ENCODE peak calls at places on chromosome 9, in ten cellular contexts. One of them, this sample, is unnamed.

GRCh38 chr9:83459830-83460229 is 78.4 kb downstream of the FRMD3 start:
- DNase-seq in CD4-positive, alpha-beta T cell: no peak
- DNase-seq in cardiac muscle cell: no peak
- DNase-seq in uterus: no peak
- DNase-seq in AG04450: no peak
- DNase-seq in CD8-positive, alpha-beta memory T cell: no peak
- DNase-seq in psoas muscle: no peak
- DNase-seq in left ventricle myocardium inferior: no peak
- DNase-seq in heart left ventricle: no peak
- DNase-seq in A673: no peak
- DNase-seq in this sample: no peak

GRCh38 chr9:106796771-106797170 is 66.2 kb upstream of the ZNF462 start:
- DNase-seq in psoas muscle: no peak
- DNase-seq in cardiac muscle cell: no peak
- DNase-seq in AG04450: no peak
- DNase-seq in heart left ventricle: no peak
- DNase-seq in A673: no peak
- DNase-seq in CD4-positive, alpha-beta T cell: no peak
- DNase-seq in left ventricle myocardium inferior: no peak
- DNase-seq in CD8-positive, alpha-beta memory T cell: no peak
- DNase-seq in uterus: no peak
- DNase-seq in this sample: no peak

GRCh38 chr9:69168709-69169217 is 5.3 kb upstream of the TJP2 start:
- DNase-seq in left ventricle myocardium inferior: no peak
- DNase-seq in CD8-positive, alpha-beta memory T cell: peak; percentile 48
- DNase-seq in heart left ventricle: no peak
- DNase-seq in cardiac muscle cell: peak; percentile 82
- DNase-seq in uterus: no peak
- DNase-seq in psoas muscle: no peak
- DNase-seq in A673: no peak
- DNase-seq in CD4-positive, alpha-beta T cell: peak; percentile 33
- DNase-seq in AG04450: no peak
- DNase-seq in this sample: no peak

GRCh38 chr9:122261469-122261881 is 3.2 kb downstream of the RBM18 start:
- DNase-seq in left ventricle myocardium inferior: peak; percentile 35
- DNase-seq in cardiac muscle cell: peak; percentile 85
- DNase-seq in uterus: peak; percentile 79
- DNase-seq in psoas muscle: peak; percentile 79
- DNase-seq in A673: peak; percentile 64
- DNase-seq in CD4-positive, alpha-beta T cell: no peak
- DNase-seq in AG04450: peak; percentile 7
- DNase-seq in CD8-positive, alpha-beta memory T cell: no peak
- DNase-seq in heart left ventricle: peak; percentile 76
- DNase-seq in this sample: peak; percentile 89

GRCh38 chr9:134619983-134620612 is 21.5 kb upstream of the COL5A1 start:
- DNase-seq in AG04450: no peak
- DNase-seq in left ventricle myocardium inferior: no peak
- DNase-seq in psoas muscle: no peak
- DNase-seq in cardiac muscle cell: no peak
- DNase-seq in heart left ventricle: peak; percentile 5
- DNase-seq in A673: no peak
- DNase-seq in uterus: peak; percentile 6
- DNase-seq in CD4-positive, alpha-beta T cell: no peak
- DNase-seq in CD8-positive, alpha-beta memory T cell: no peak
- DNase-seq in this sample: peak; percentile 17

GRCh38 chr9:69513291-69513690 is 158.9 kb downstream of the APBA1 start:
- DNase-seq in AG04450: no peak
- DNase-seq in uterus: no peak
- DNase-seq in A673: no peak
- DNase-seq in cardiac muscle cell: no peak
- DNase-seq in heart left ventricle: no peak
- DNase-seq in left ventricle myocardium inferior: no peak
- DNase-seq in CD4-positive, alpha-beta T cell: no peak
- DNase-seq in CD8-positive, alpha-beta memory T cell: no peak
- DNase-seq in psoas muscle: no peak
- DNase-seq in this sample: no peak

GRCh38 chr9:70480405-70480980 is 66.0 kb upstream of the KLF9 start:
- DNase-seq in psoas muscle: peak; percentile 95
- DNase-seq in CD8-positive, alpha-beta memory T cell: no peak
- DNase-seq in left ventricle myocardium inferior: peak; percentile 88
- DNase-seq in uterus: peak; percentile 93
- DNase-seq in AG04450: peak; percentile 79
- DNase-seq in cardiac muscle cell: peak; percentile 98
- DNase-seq in CD4-positive, alpha-beta T cell: no peak
- DNase-seq in A673: no peak
- DNase-seq in heart left ventricle: peak; percentile 63
- DNase-seq in this sample: peak; percentile 94

GRCh38 chr9:115158666-115159481 is 40.9 kb upstream of the TNC start:
- DNase-seq in uterus: no peak
- DNase-seq in left ventricle myocardium inferior: no peak
- DNase-seq in CD8-positive, alpha-beta memory T cell: no peak
- DNase-seq in CD4-positive, alpha-beta T cell: no peak
- DNase-seq in psoas muscle: no peak
- DNase-seq in AG04450: no peak
- DNase-seq in A673: no peak
- DNase-seq in cardiac muscle cell: peak; percentile 37
- DNase-seq in heart left ventricle: no peak
- DNase-seq in this sample: no peak

GRCh38 chr9:3876553-3876952 is 350.8 kb upstream of the RFX3 start:
- DNase-seq in cardiac muscle cell: no peak
- DNase-seq in uterus: no peak
- DNase-seq in A673: no peak
- DNase-seq in left ventricle myocardium inferior: no peak
- DNase-seq in CD4-positive, alpha-beta T cell: no peak
- DNase-seq in CD8-positive, alpha-beta memory T cell: no peak
- DNase-seq in AG04450: no peak
- DNase-seq in psoas muscle: no peak
- DNase-seq in heart left ventricle: no peak
- DNase-seq in this sample: no peak

GRCh38 chr9:3879315-3879714 is 353.5 kb upstream of the RFX3 start:
- DNase-seq in left ventricle myocardium inferior: no peak
- DNase-seq in A673: no peak
- DNase-seq in CD4-positive, alpha-beta T cell: no peak
- DNase-seq in uterus: no peak
- DNase-seq in CD8-positive, alpha-beta memory T cell: no peak
- DNase-seq in AG04450: no peak
- DNase-seq in heart left ventricle: no peak
- DNase-seq in psoas muscle: peak; percentile 52
- DNase-seq in cardiac muscle cell: no peak
- DNase-seq in this sample: no peak

GRCh38 chr9:3880851-3881250 is 355.1 kb upstream of the RFX3 start:
- DNase-seq in uterus: no peak
- DNase-seq in heart left ventricle: no peak
- DNase-seq in CD8-positive, alpha-beta memory T cell: no peak
- DNase-seq in A673: no peak
- DNase-seq in AG04450: peak; percentile 46
- DNase-seq in cardiac muscle cell: peak; percentile 88
- DNase-seq in CD4-positive, alpha-beta T cell: no peak
- DNase-seq in psoas muscle: no peak
- DNase-seq in left ventricle myocardium inferior: no peak
- DNase-seq in this sample: no peak

GRCh38 chr9:3875371-3876132 is 349.8 kb upstream of the RFX3 start:
- DNase-seq in cardiac muscle cell: peak; percentile 79
- DNase-seq in psoas muscle: no peak
- DNase-seq in left ventricle myocardium inferior: no peak
- DNase-seq in CD8-positive, alpha-beta memory T cell: no peak
- DNase-seq in uterus: no peak
- DNase-seq in CD4-positive, alpha-beta T cell: no peak
- DNase-seq in heart left ventricle: no peak
- DNase-seq in AG04450: peak; percentile 61
- DNase-seq in A673: peak; percentile 44
- DNase-seq in this sample: no peak

DNA sequence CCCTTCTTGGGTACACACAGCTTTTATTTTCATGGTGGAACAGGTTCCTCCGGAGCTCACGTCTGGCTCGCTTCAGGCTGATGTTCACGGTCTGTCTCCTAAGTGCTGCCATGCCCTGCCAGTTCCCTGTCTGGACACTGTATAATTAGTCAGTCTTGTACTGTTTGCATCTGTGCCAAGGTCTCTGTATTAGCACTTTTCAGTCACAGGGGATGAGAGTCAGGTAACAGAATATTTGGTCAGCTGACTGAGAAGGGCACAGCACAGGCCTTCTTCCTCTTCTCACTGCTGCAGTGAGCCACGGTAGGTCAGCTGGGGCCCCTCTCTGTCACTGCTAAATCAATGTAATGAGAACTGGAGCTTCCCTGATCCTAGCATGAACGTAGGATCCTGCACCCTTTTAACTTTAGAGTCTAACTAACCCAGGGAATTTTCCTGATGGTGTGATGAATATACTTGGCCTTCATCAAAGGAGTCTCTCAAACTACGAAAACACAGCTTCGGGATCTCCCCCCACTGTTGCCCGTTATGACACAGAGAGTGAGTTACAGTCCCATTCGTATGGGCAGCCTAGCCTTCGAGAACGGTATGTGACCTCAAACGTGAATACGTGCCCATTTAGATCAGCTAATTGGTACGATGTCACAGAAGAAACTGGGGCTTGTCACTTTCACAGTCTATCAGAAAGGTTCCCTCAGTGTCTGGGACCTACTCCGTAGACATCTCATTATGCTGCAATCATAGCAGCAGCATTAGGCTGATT is 354.1 kb upstream of the RFX3 start:
- DNase-seq in CD8-positive, alpha-beta memory T cell: no peak
- DNase-seq in left ventricle myocardium inferior: no peak
- DNase-seq in AG04450: no peak
- DNase-seq in CD4-positive, alpha-beta T cell: no peak
- DNase-seq in uterus: no peak
- DNase-seq in psoas muscle: peak; percentile 50
- DNase-seq in heart left ventricle: no peak
- DNase-seq in A673: no peak
- DNase-seq in cardiac muscle cell: no peak
- DNase-seq in this sample: no peak
- H3K27ac ChIP-seq in CD8-positive, alpha-beta memory T cell: no peak overlapping the region
- H3K27ac ChIP-seq in left ventricle myocardium inferior: no peak overlapping the region
- H3K27ac ChIP-seq in AG04450: no peak overlapping the region
- H3K27ac ChIP-seq in CD4-positive, alpha-beta T cell: no peak overlapping the region
- H3K27ac ChIP-seq in uterus: no peak overlapping the region
- H3K27ac ChIP-seq in psoas muscle: peak overlapping the region; percentile 27
- H3K27ac ChIP-seq in heart left ventricle: no peak overlapping the region
- H3K27ac ChIP-seq in A673: no peak overlapping the region
- H3K27ac ChIP-seq in cardiac muscle cell: no peak overlapping the region
- H3K27ac ChIP-seq in this sample: no peak overlapping the region

GRCh38 chr9:111005711-111006482 is 32.4 kb downstream of the LPAR1 start:
- DNase-seq in AG04450: no peak
- DNase-seq in CD8-positive, alpha-beta memory T cell: no peak
- DNase-seq in left ventricle myocardium inferior: no peak
- DNase-seq in heart left ventricle: no peak
- DNase-seq in A673: no peak
- DNase-seq in psoas muscle: no peak
- DNase-seq in uterus: no peak
- DNase-seq in cardiac muscle cell: peak; percentile 58
- DNase-seq in CD4-positive, alpha-beta T cell: no peak
- DNase-seq in this sample: no peak
- H3K27me3 ChIP-seq in AG04450: no peaks in the 10 kb centered on the region
- H3K27me3 ChIP-seq in CD8-positive, alpha-beta memory T cell: no peaks in the 10 kb centered on the region
- H3K27me3 ChIP-seq in left ventricle myocardium inferior: no peaks in the 10 kb centered on the region
- H3K27me3 ChIP-seq in heart left ventricle: no peaks in the 10 kb centered on the region
- H3K27me3 ChIP-seq in A673: no peaks in the 10 kb centered on the region
- H3K27me3 ChIP-seq in psoas muscle: no peaks in the 10 kb centered on the region
- H3K27me3 ChIP-seq in uterus: no peaks in the 10 kb centered on the region
- H3K27me3 ChIP-seq in cardiac muscle cell: no peaks in the 10 kb centered on the region
- H3K27me3 ChIP-seq in CD4-positive, alpha-beta T cell: no peaks in the 10 kb centered on the region
- H3K27me3 ChIP-seq in this sample: no peaks in the 10 kb centered on the region

GRCh38 chr9:109100543-109101201 is 19.1 kb downstream of the TMEM245 start:
- DNase-seq in CD8-positive, alpha-beta memory T cell: no peak
- DNase-seq in uterus: no peak
- DNase-seq in A673: no peak
- DNase-seq in CD4-positive, alpha-beta T cell: no peak
- DNase-seq in left ventricle myocardium inferior: no peak
- DNase-seq in AG04450: no peak
- DNase-seq in cardiac muscle cell: no peak
- DNase-seq in heart left ventricle: no peak
- DNase-seq in psoas muscle: no peak
- DNase-seq in this sample: no peak

GRCh38 chr9:109098960-109099308 is 20.8 kb downstream of the TMEM245 start:
- DNase-seq in uterus: no peak
- DNase-seq in A673: no peak
- DNase-seq in psoas muscle: no peak
- DNase-seq in left ventricle myocardium inferior: no peak
- DNase-seq in heart left ventricle: no peak
- DNase-seq in cardiac muscle cell: no peak
- DNase-seq in CD4-positive, alpha-beta T cell: no peak
- DNase-seq in CD8-positive, alpha-beta memory T cell: no peak
- DNase-seq in AG04450: no peak
- DNase-seq in this sample: no peak

GRCh38 chr9:109101202-109101595 is 18.5 kb downstream of the TMEM245 start:
- DNase-seq in uterus: no peak
- DNase-seq in AG04450: no peak
- DNase-seq in psoas muscle: no peak
- DNase-seq in heart left ventricle: no peak
- DNase-seq in CD8-positive, alpha-beta memory T cell: no peak
- DNase-seq in CD4-positive, alpha-beta T cell: no peak
- DNase-seq in left ventricle myocardium inferior: no peak
- DNase-seq in cardiac muscle cell: no peak
- DNase-seq in A673: no peak
- DNase-seq in this sample: no peak

GRCh38 chr9:109098221-109098959 is 21.4 kb downstream of the TMEM245 start:
- DNase-seq in AG04450: no peak
- DNase-seq in A673: no peak
- DNase-seq in left ventricle myocardium inferior: no peak
- DNase-seq in CD8-positive, alpha-beta memory T cell: no peak
- DNase-seq in uterus: peak; percentile 35
- DNase-seq in psoas muscle: no peak
- DNase-seq in cardiac muscle cell: peak; percentile 92
- DNase-seq in CD4-positive, alpha-beta T cell: no peak
- DNase-seq in heart left ventricle: no peak
- DNase-seq in this sample: no peak

GRCh38 chr9:109101810-109102209 is 17.9 kb downstream of the TMEM245 start:
- DNase-seq in cardiac muscle cell: peak; percentile 81
- DNase-seq in psoas muscle: no peak
- DNase-seq in CD8-positive, alpha-beta memory T cell: no peak
- DNase-seq in A673: no peak
- DNase-seq in AG04450: no peak
- DNase-seq in heart left ventricle: no peak
- DNase-seq in left ventricle myocardium inferior: no peak
- DNase-seq in CD4-positive, alpha-beta T cell: no peak
- DNase-seq in uterus: no peak
- DNase-seq in this sample: no peak
- H3K27ac ChIP-seq in cardiac muscle cell: no peak overlapping the region
- H3K27ac ChIP-seq in psoas muscle: peak overlapping the region; percentile 76
- H3K27ac ChIP-seq in CD8-positive, alpha-beta memory T cell: no peak overlapping the region
- H3K27ac ChIP-seq in A673: no peak overlapping the region
- H3K27ac ChIP-seq in AG04450: no peak overlapping the region
- H3K27ac ChIP-seq in heart left ventricle: peak overlapping the region; percentile 84
- H3K27ac ChIP-seq in left ventricle myocardium inferior: peak overlapping the region; percentile 89
- H3K27ac ChIP-seq in CD4-positive, alpha-beta T cell: peak overlapping the region; percentile 67
- H3K27ac ChIP-seq in uterus: peak overlapping the region; percentile 92
- H3K27ac ChIP-seq in this sample: no peak overlapping the region

DNA sequence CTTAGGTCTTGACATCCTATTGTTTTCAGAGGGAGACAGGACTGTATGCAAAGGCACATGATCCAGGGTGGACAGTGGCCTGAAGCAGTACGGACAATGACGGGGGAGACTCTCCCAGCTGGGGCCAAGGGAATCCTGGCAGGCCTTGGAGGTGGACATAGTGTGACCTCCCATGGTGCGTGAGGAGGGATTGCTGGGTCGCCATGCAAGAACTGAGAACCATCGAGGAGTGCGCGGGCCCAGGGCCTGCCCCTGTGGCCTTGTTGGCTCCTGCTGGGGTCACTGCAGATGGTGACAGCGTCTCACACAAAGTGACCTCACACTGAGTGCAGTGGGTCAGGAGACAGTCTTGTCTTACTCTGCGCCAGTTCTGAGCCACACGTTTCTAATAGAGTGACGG is 192.4 kb downstream of the GADD45G start:
- DNase-seq in CD8-positive, alpha-beta memory T cell: no peak
- DNase-seq in cardiac muscle cell: no peak
- DNase-seq in A673: no peak
- DNase-seq in heart left ventricle: no peak
- DNase-seq in psoas muscle: no peak
- DNase-seq in uterus: no peak
- DNase-seq in AG04450: no peak
- DNase-seq in left ventricle myocardium inferior: no peak
- DNase-seq in CD4-positive, alpha-beta T cell: no peak
- DNase-seq in this sample: peak; percentile 58
- H3K27me3 ChIP-seq in CD8-positive, alpha-beta memory T cell: no peaks in the 10 kb centered on the region
- H3K27me3 ChIP-seq in cardiac muscle cell: no peaks in the 10 kb centered on the region
- H3K27me3 ChIP-seq in A673: no peaks in the 10 kb centered on the region
- H3K27me3 ChIP-seq in heart left ventricle: no peaks in the 10 kb centered on the region
- H3K27me3 ChIP-seq in psoas muscle: no peaks in the 10 kb centered on the region
- H3K27me3 ChIP-seq in uterus: no peaks in the 10 kb centered on the region
- H3K27me3 ChIP-seq in AG04450: no peaks in the 10 kb centered on the region
- H3K27me3 ChIP-seq in left ventricle myocardium inferior: no peaks in the 10 kb centered on the region
- H3K27me3 ChIP-seq in CD4-positive, alpha-beta T cell: no peaks in the 10 kb centered on the region
- H3K27me3 ChIP-seq in this sample: no peaks in the 10 kb centered on the region

This sample was measured in tibial artery.